ENCODE peak calls at places on chromosomes 1 and 21, in four cellular contexts. One of them, this sample, is unnamed. For H3K36me3, the result is how much of the 10 kb centered on the place peaks cover.

GRCh38 chr1:18784523-18784833 is 75.0 kb downstream of the TAS1R2 start:
- DNase-seq in endothelial cell of umbilical vein: no peak
- DNase-seq in GM12878: no peak
- DNase-seq in esophagus squamous epithelium: no peak
- DNase-seq in this sample: no peak

GRCh38 chr1:64696879-64697278 is 48.0 kb upstream of the RAVER2 start:
- DNase-seq in endothelial cell of umbilical vein: no peak
- DNase-seq in GM12878: no peak
- DNase-seq in esophagus squamous epithelium: no peak
- DNase-seq in this sample: no peak

GRCh38 chr1:228646717-228647522 is 88.4 kb upstream of the RHOU start:
- DNase-seq in endothelial cell of umbilical vein: peak
- DNase-seq in GM12878: no peak
- DNase-seq in esophagus squamous epithelium: no peak
- DNase-seq in this sample: peak

GRCh38 chr1:87398644-87399043 is 70.0 kb downstream of the LMO4 start:
- DNase-seq in endothelial cell of umbilical vein: no peak
- DNase-seq in GM12878: no peak
- DNase-seq in esophagus squamous epithelium: no peak
- DNase-seq in this sample: no peak

GRCh38 chr1:70034403-70034802 is 171.0 kb downstream of the LRRC40 start:
- DNase-seq in endothelial cell of umbilical vein: peak
- DNase-seq in GM12878: no peak
- DNase-seq in esophagus squamous epithelium: no peak
- DNase-seq in this sample: no peak

GRCh38 chr1:163174524-163175437 is 27.9 kb downstream of the RGS5 start:
- DNase-seq in endothelial cell of umbilical vein: peak
- DNase-seq in GM12878: no peak
- DNase-seq in esophagus squamous epithelium: no peak
- DNase-seq in this sample: peak

GRCh38 chr1:51916587-51917405 is 38.3 kb upstream of the NRDC start:
- DNase-seq in endothelial cell of umbilical vein: no peak
- DNase-seq in GM12878: no peak
- DNase-seq in esophagus squamous epithelium: no peak
- DNase-seq in this sample: no peak

GRCh38 chr1:6251233-6251632 is 7.3 kb downstream of the HES3 start:
- DNase-seq in endothelial cell of umbilical vein: no peak
- DNase-seq in GM12878: no peak
- DNase-seq in esophagus squamous epithelium: no peak
- DNase-seq in this sample: no peak

GRCh38 chr1:9250586-9251381 is 16.2 kb downstream of the H6PD start:
- DNase-seq in endothelial cell of umbilical vein: no peak
- DNase-seq in GM12878: no peak
- DNase-seq in esophagus squamous epithelium: no peak
- DNase-seq in this sample: peak

GRCh38 chr1:54800041-54800898 is 853 bp downstream of the TTC22 start:
- DNase-seq in endothelial cell of umbilical vein: no peak
- DNase-seq in GM12878: no peak
- DNase-seq in esophagus squamous epithelium: no peak
- DNase-seq in this sample: peak

GRCh38 chr1:228989992-228990827 is 254.9 kb downstream of the RHOU start:
- DNase-seq in endothelial cell of umbilical vein: peak
- DNase-seq in GM12878: no peak
- DNase-seq in esophagus squamous epithelium: no peak
- DNase-seq in this sample: peak

GRCh38 chr1:86741947-86742572 is 37.7 kb downstream of the SH3GLB1 start:
- DNase-seq in endothelial cell of umbilical vein: peak
- DNase-seq in GM12878: no peak
- DNase-seq in esophagus squamous epithelium: no peak
- DNase-seq in this sample: peak

GRCh38 chr1:153776352-153776751 is 1.1 kb downstream of the SLC27A3 start:
- DNase-seq in endothelial cell of umbilical vein: no peak
- DNase-seq in GM12878: no peak
- DNase-seq in esophagus squamous epithelium: no peak
- DNase-seq in this sample: peak

GRCh38 chr21:29540289-29540688 is 241.6 kb downstream of the BACH1 start:
- DNase-seq in endothelial cell of umbilical vein: no peak
- DNase-seq in GM12878: no peak
- DNase-seq in esophagus squamous epithelium: no peak
- DNase-seq in this sample: no peak

GRCh38 chr21:44425895-44426662 is 29.2 kb upstream of the LRRC3 start:
- DNase-seq in endothelial cell of umbilical vein: no peak
- DNase-seq in GM12878: no peak
- DNase-seq in esophagus squamous epithelium: no peak
- DNase-seq in this sample: no peak

GRCh38 chr1:6582370-6582769 is 2.6 kb downstream of the ZBTB48 start:
- DNase-seq in endothelial cell of umbilical vein: no peak
- DNase-seq in GM12878: no peak
- DNase-seq in esophagus squamous epithelium: no peak
- DNase-seq in this sample: no peak

GRCh38 chr1:209380396-209380795 is 203.1 kb upstream of the CAMK1G start:
- DNase-seq in endothelial cell of umbilical vein: no peak
- DNase-seq in GM12878: no peak
- DNase-seq in esophagus squamous epithelium: no peak
- DNase-seq in this sample: no peak

GRCh38 chr1:34762474-34763141 is 3.1 kb downstream of the GJB4 start:
- DNase-seq in endothelial cell of umbilical vein: no peak
- DNase-seq in GM12878: no peak
- DNase-seq in esophagus squamous epithelium: no peak
- DNase-seq in this sample: no peak

GRCh38 chr1:112707217-112708001 is 482 bp upstream of the RHOC start:
- DNase-seq in endothelial cell of umbilical vein: peak
- DNase-seq in GM12878: no peak
- DNase-seq in esophagus squamous epithelium: peak
- DNase-seq in this sample: peak

GRCh38 chr1:27292111-27292510 is 29.9 kb upstream of the TMEM222 start:
- DNase-seq in endothelial cell of umbilical vein: no peak
- DNase-seq in GM12878: no peak
- DNase-seq in esophagus squamous epithelium: no peak
- DNase-seq in this sample: no peak

GRCh38 chr21:32046191-32046590 is 173.4 kb downstream of the HUNK start:
- DNase-seq in endothelial cell of umbilical vein: no peak
- DNase-seq in GM12878: no peak
- DNase-seq in esophagus squamous epithelium: no peak
- DNase-seq in this sample: no peak

GRCh38 chr1:230163719-230164118 is 96.7 kb downstream of the GALNT2 start:
- DNase-seq in endothelial cell of umbilical vein: no peak
- DNase-seq in GM12878: no peak
- DNase-seq in esophagus squamous epithelium: no peak
- DNase-seq in this sample: no peak

GRCh38 chr1:10626781-10627410 is 152.1 kb downstream of the PEX14 start:
- DNase-seq in endothelial cell of umbilical vein: no peak
- DNase-seq in GM12878: no peak
- DNase-seq in esophagus squamous epithelium: no peak
- DNase-seq in this sample: peak

GRCh38 chr1:94579876-94580294 is 38.3 kb upstream of the F3 start:
- DNase-seq in endothelial cell of umbilical vein: no peak
- DNase-seq in GM12878: no peak
- DNase-seq in esophagus squamous epithelium: no peak
- DNase-seq in this sample: peak

GRCh38 chr1:25134801-25135585 is 97.3 kb downstream of the SYF2 start:
- DNase-seq in endothelial cell of umbilical vein: no peak
- DNase-seq in GM12878: no peak
- DNase-seq in esophagus squamous epithelium: no peak
- DNase-seq in this sample: no peak

GRCh38 chr1:69649383-69649782 is 81.7 kb downstream of the LRRC7 start:
- DNase-seq in endothelial cell of umbilical vein: no peak
- DNase-seq in GM12878: no peak
- DNase-seq in esophagus squamous epithelium: no peak
- DNase-seq in this sample: no peak

GRCh38 chr1:115764541-115764940 is 4.0 kb downstream of the CASQ2 start:
- DNase-seq in endothelial cell of umbilical vein: peak
- DNase-seq in GM12878: no peak
- DNase-seq in esophagus squamous epithelium: no peak
- DNase-seq in this sample: peak

GRCh38 chr1:109619405-109619654 is at the start of gene GNAT2:
- DNase-seq in endothelial cell of umbilical vein: no peak
- DNase-seq in GM12878: no peak
- DNase-seq in esophagus squamous epithelium: no peak
- DNase-seq in this sample: no peak

GRCh38 chr1:109620890-109621289 is 1.3 kb downstream of the AMPD2 start:
- DNase-seq in endothelial cell of umbilical vein: peak
- DNase-seq in GM12878: peak
- DNase-seq in esophagus squamous epithelium: peak
- DNase-seq in this sample: peak

GRCh38 chr1:109620396-109620817 is 770 bp downstream of the AMPD2 start:
- DNase-seq in endothelial cell of umbilical vein: no peak
- DNase-seq in GM12878: no peak
- DNase-seq in esophagus squamous epithelium: no peak
- DNase-seq in this sample: peak

GRCh38 chr1:109618614-109619404 is 607 bp downstream of the GNAT2 start:
- DNase-seq in endothelial cell of umbilical vein: no peak
- DNase-seq in GM12878: no peak
- DNase-seq in esophagus squamous epithelium: no peak
- DNase-seq in this sample: no peak

DNA sequence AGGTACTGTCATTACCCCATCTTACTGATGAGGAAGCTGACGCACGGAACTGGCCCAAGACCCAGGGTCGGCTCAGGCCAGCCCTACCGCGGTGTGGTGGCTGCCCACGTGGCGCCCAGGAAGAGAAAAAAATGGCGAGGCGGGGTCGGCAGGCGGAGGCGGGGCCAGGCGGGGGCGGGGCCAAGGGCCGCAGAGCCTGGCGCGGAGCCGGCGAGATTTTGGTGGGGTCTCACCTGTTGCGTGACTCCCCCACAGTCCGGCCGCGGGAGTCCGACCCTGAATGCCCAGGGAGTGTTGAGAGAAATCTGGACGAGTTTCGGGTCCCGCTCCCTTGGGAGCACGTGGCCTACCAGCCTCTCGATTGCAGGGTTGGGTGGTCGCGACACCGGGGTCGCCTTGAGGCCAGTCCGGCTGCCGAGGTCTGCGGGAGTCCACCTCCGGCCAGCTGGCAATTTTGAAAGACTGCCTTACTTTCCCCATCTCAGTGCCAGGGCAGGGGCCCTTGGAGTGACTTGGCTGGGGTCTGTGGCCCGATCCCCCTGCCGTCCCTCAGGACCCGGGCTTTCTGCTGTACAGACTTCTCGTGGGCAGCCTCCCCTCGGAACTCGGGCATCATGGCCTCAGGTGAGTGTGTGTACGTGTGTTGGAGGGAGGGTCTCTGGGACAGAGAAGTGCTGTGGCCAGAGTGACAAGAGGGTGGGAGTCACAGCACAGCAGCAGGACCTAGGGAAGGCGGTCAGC is at the start of gene AMPD2:
- DNase-seq in endothelial cell of umbilical vein: peak
- DNase-seq in GM12878: peak
- DNase-seq in esophagus squamous epithelium: no peak
- DNase-seq in this sample: peak
- TF ChIP-seq POLR2A in endothelial cell of umbilical vein: peak
- TF ChIP-seq POLR2A in GM12878: peak
- TF ChIP-seq POLR2A in esophagus squamous epithelium: no peak
- TF ChIP-seq POLR2A in this sample: peak

GRCh38 chr1:235090406-235091069 is 38.1 kb downstream of the TOMM20 start:
- DNase-seq in endothelial cell of umbilical vein: peak
- DNase-seq in GM12878: no peak
- DNase-seq in esophagus squamous epithelium: no peak
- DNase-seq in this sample: no peak
- TF ChIP-seq CTCF in endothelial cell of umbilical vein: no peak
- TF ChIP-seq CTCF in GM12878: no peak
- TF ChIP-seq CTCF in esophagus squamous epithelium: no peak
- TF ChIP-seq CTCF in this sample: no peak

GRCh38 chr1:22866868-22867267 is 105.8 kb downstream of the LACTBL1 start:
- DNase-seq in endothelial cell of umbilical vein: no peak
- DNase-seq in GM12878: no peak
- DNase-seq in esophagus squamous epithelium: no peak
- DNase-seq in this sample: no peak

GRCh38 chr1:22869325-22869724 is 103.3 kb downstream of the LACTBL1 start:
- DNase-seq in endothelial cell of umbilical vein: no peak
- DNase-seq in GM12878: no peak
- DNase-seq in esophagus squamous epithelium: no peak
- DNase-seq in this sample: no peak

GRCh38 chr1:22870201-22870871 is 102.3 kb downstream of the LACTBL1 start:
- DNase-seq in endothelial cell of umbilical vein: peak
- DNase-seq in GM12878: no peak
- DNase-seq in esophagus squamous epithelium: no peak
- DNase-seq in this sample: peak

GRCh38 chr1:22864886-22865285 is 107.8 kb downstream of the LACTBL1 start:
- DNase-seq in endothelial cell of umbilical vein: no peak
- DNase-seq in GM12878: no peak
- DNase-seq in esophagus squamous epithelium: no peak
- DNase-seq in this sample: no peak

GRCh38 chr1:22868331-22868730 is 104.3 kb downstream of the LACTBL1 start:
- DNase-seq in endothelial cell of umbilical vein: no peak
- DNase-seq in GM12878: no peak
- DNase-seq in esophagus squamous epithelium: no peak
- DNase-seq in this sample: no peak
- H3K36me3 ChIP-seq in endothelial cell of umbilical vein: under half
- H3K36me3 ChIP-seq in GM12878: under half
- H3K36me3 ChIP-seq in esophagus squamous epithelium: under half
- H3K36me3 ChIP-seq in this sample: under half

GRCh38 chr1:156291226-156292061 is 4.0 kb downstream of the GLMP start:
- DNase-seq in endothelial cell of umbilical vein: peak
- DNase-seq in GM12878: no peak
- DNase-seq in esophagus squamous epithelium: no peak
- DNase-seq in this sample: peak
- TF ChIP-seq POLR2A in endothelial cell of umbilical vein: peak
- TF ChIP-seq POLR2A in GM12878: peak
- TF ChIP-seq POLR2A in esophagus squamous epithelium: no peak
- TF ChIP-seq POLR2A in this sample: peak

GRCh38 chr1:160748182-160748876 is 9.3 kb downstream of the SLAMF7 start:
- DNase-seq in endothelial cell of umbilical vein: no peak
- DNase-seq in GM12878: no peak
- DNase-seq in esophagus squamous epithelium: no peak
- DNase-seq in this sample: no peak
- TF ChIP-seq CTCF in endothelial cell of umbilical vein: no peak
- TF ChIP-seq CTCF in GM12878: peak
- TF ChIP-seq CTCF in esophagus squamous epithelium: no peak
- TF ChIP-seq CTCF in this sample: no peak

GRCh38 chr1:247429526-247429925 is 13.6 kb downstream of the NLRP3 start:
- DNase-seq in endothelial cell of umbilical vein: no peak
- DNase-seq in GM12878: no peak
- DNase-seq in esophagus squamous epithelium: no peak
- DNase-seq in this sample: no peak
- H3K36me3 ChIP-seq in endothelial cell of umbilical vein: under half
- H3K36me3 ChIP-seq in GM12878: under half
- H3K36me3 ChIP-seq in esophagus squamous epithelium: under half
- H3K36me3 ChIP-seq in this sample: under half

This sample was measured in thyroid gland.